ENCODE peak calls at places on chromosomes 2 and 18, in ten cellular contexts. D is NCI-H1105 treated with DMSO at 0.1 percent for 48 hours; R is fibroblast of pulmonary artery; X is HuH-7; J is iPS DF 19.7; P is transverse colon; S is stimulated activated CD4-positive, alpha-beta T cell treated with anti-CD3 and anti-CD28 coated beads, Interleukin-1b, Interleukin-23, amount 100 ng/mL, for 4 hours; Y is omental fat pad; N is CD8-positive, alpha-beta T cell; V is erythroblast. T is an unnamed sample.

GRCh38 chr18:44894011-44894410 is 213.3 kb downstream of the SETBP1 start:
- DNase-seq in X (no peak), J (no peak), V (no peak), D (no peak), R (no peak), N (no peak), P (no peak), Y (no peak), S (no peak), T (no peak)

GRCh38 chr2:40315684-40316083 is 136.2 kb downstream of the SLC8A1 start:
- DNase-seq in J (no peak), R (peak; percentile 74), V (no peak), X (no peak), S (no peak), Y (no peak), P (no peak), D (peak; percentile 24), N (no peak), T (no peak)

GRCh38 chr18:70422061-70422965 is 133.5 kb downstream of the SOCS6 start:
- DNase-seq in D (peak; percentile 49), X (no peak), J (no peak), N (no peak), S (no peak), R (peak; percentile 94), Y (peak; percentile 38), P (peak; percentile 68), V (no peak), T (peak; percentile 97)

GRCh38 chr18:55048892-55049291 is 89.6 kb upstream of the CCDC68 start:
- DNase-seq in D (no peak), V (no peak), J (no peak), N (no peak), P (no peak), Y (no peak), X (no peak), R (peak; percentile 39), S (no peak), T (peak; percentile 52)

GRCh38 chr2:239411549-239412319 is 10.9 kb upstream of the HDAC4 start:
- DNase-seq in Y (no peak), S (no peak), N (no peak), J (no peak), R (no peak), D (no peak), X (no peak), P (no peak), V (no peak), T (no peak)

GRCh38 chr2:174125151-174125550 is 123.2 kb downstream of the OLA1 start:
- DNase-seq in P (no peak), J (no peak), Y (no peak), R (no peak), V (no peak), D (peak; percentile 93), X (no peak), S (no peak), N (no peak), T (no peak)

GRCh38 chr2:224178085-224178484 is 139.0 kb upstream of the SERPINE2 start:
- DNase-seq in D (peak; percentile 22), V (no peak), N (no peak), R (peak; percentile 66), S (no peak), X (no peak), J (no peak), P (no peak), Y (no peak), T (peak; percentile 72)

GRCh38 chr2:228987441-228988155 is 283.5 kb downstream of the PID1 start:
- DNase-seq in D (no peak), V (no peak), J (no peak), R (no peak), X (no peak), S (no peak), Y (no peak), P (no peak), N (no peak), T (no peak)

GRCh38 chr2:76197428-76197827 is 486.7 kb upstream of the GCFC2 start:
- DNase-seq in Y (no peak), S (no peak), V (no peak), R (no peak), X (no peak), J (no peak), N (no peak), P (no peak), D (no peak), T (no peak)